ENCODE peak calls at places on chromosome 13, in six cellular contexts. H, T, L, X, Q and K are unnamed samples.

GRCh38 chr13:30607908-30608307 is 9.8 kb upstream of the USPL1 start:
- DNase-seq in L (no peak), H (no peak), T (no peak), X (no peak), Q (peak), K (no peak)

GRCh38 chr13:59099182-59099950 is 1064.4 kb downstream of the DIAPH3 start:
- DNase-seq in L (peak), H (no peak), T (no peak), Q (no peak), X (peak), K (peak)

GRCh38 chr13:111556496-111556895 is 236.1 kb downstream of the TEX29 start:
- DNase-seq in L (no peak), Q (no peak), H (no peak), T (no peak), X (no peak), K (no peak)

GRCh38 chr13:35598233-35598632 is 121.7 kb upstream of the MAB21L1 start:
- DNase-seq in T (no peak), H (no peak), L (no peak), X (no peak), Q (no peak), K (no peak)

GRCh38 chr13:43227721-43228120 is 204.3 kb downstream of the DNAJC15 start:
- DNase-seq in Q (no peak), H (no peak), X (peak), T (no peak), L (peak), K (no peak)

GRCh38 chr13:111183959-111184684 is 69.0 kb downstream of the ARHGEF7 start:
- DNase-seq in L (no peak), H (no peak), Q (no peak), X (no peak), T (no peak), K (no peak)

GRCh38 chr13:89951341-89951740 is 1396.1 kb upstream of the MIR17HG start:
- DNase-seq in T (no peak), L (no peak), Q (no peak), X (no peak), H (no peak), K (no peak)

GRCh38 chr13:57672168-57672567 is 40.6 kb downstream of the PCDH17 start:
- DNase-seq in T (no peak), H (no peak), L (no peak), Q (no peak), X (no peak), K (no peak)

GRCh38 chr13:73715114-73715909 is 418.9 kb downstream of the KLF12 start:
- DNase-seq in Q (no peak), T (no peak), L (no peak), H (no peak), X (no peak), K (no peak)

GRCh38 chr13:29664591-29664990 is 69.1 kb upstream of the SLC7A1 start:
- DNase-seq in L (no peak), X (no peak), T (no peak), H (no peak), Q (no peak), K (no peak)

GRCh38 chr13:94239135-94239534 is 240.3 kb downstream of the DCT start:
- DNase-seq in L (peak), X (peak), H (no peak), Q (no peak), T (no peak), K (no peak)

GRCh38 chr13:106155411-106155810 is 380.1 kb downstream of the EFNB2 start:
- DNase-seq in X (peak), Q (no peak), T (no peak), L (peak), H (no peak), K (no peak)

GRCh38 chr13:31124225-31124624 is 37.5 kb downstream of the HSPH1 start:
- DNase-seq in L (no peak), T (no peak), H (no peak), X (no peak), Q (no peak), K (no peak)

GRCh38 chr13:113562866-113563265 is 21.7 kb upstream of the TFDP1 start:
- DNase-seq in H (no peak), Q (no peak), L (no peak), X (no peak), T (no peak), K (no peak)

GRCh38 chr13:42075517-42075916 is 27.1 kb downstream of the DGKH start:
- DNase-seq in X (no peak), Q (no peak), H (no peak), T (no peak), L (no peak), K (no peak)

GRCh38 chr13:84430441-84430840 is 548.2 kb upstream of the SLITRK1 start:
- DNase-seq in L (peak), X (peak), Q (no peak), T (no peak), H (no peak), K (no peak)

GRCh38 chr13:38417727-38418126 is 68.1 kb downstream of the UFM1 start:
- DNase-seq in X (peak), H (peak), Q (no peak), L (no peak), T (peak), K (no peak)

GRCh38 chr13:93180376-93180966 is 46.1 kb upstream of the GPC6 start:
- DNase-seq in Q (no peak), L (peak), X (peak), H (no peak), T (no peak), K (no peak)

GRCh38 chr13:50323440-50324070 is 308.3 kb downstream of the KCNRG start:
- DNase-seq in L (peak), X (peak), T (no peak), H (no peak), Q (peak), K (no peak)

GRCh38 chr13:112888238-112889111 is 80.5 kb upstream of the MCF2L start:
- DNase-seq in L (no peak), Q (no peak), T (no peak), X (no peak), H (no peak), K (no peak)

GRCh38 chr13:31997641-31998040 is 33.9 kb upstream of the FRY start:
- DNase-seq in L (no peak), Q (no peak), X (no peak), T (no peak), H (no peak), K (no peak)

GRCh38 chr13:110319774-110320509 is 12.9 kb downstream of the COL4A2 start:
- DNase-seq in X (peak), Q (no peak), H (peak), L (peak), T (no peak), K (no peak)

GRCh38 chr13:19782049-19782726 is 557 bp downstream of the PSPC1 start:
- DNase-seq in X (peak), L (peak), H (no peak), Q (peak), T (peak), K (peak)

DNA sequence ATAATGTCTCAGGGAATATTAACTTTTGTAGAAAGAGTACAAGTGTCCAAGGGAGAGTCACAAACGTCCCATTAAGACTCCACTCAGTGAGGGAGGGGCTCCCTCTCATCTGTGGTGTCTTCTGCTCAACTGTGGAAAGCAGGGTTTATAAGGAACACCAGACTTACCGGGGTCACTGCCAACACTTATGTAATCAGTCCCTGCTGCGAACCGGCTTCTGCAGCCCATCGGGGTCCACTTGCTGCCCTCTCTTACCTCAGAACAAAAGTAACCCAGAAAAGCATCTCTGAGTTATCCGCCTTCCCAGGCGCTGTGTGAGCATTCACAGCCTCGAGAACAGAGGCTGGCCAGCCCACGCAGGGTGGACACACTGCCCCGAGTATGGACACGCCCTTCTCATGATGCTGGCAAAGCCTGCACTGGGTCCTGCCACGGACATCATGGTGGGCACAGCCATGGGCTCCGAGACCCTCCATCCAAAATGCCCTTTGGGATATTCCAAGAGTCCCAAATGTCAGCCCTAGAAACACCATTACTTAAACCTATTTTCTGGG is 64.1 kb downstream of the STK24 start:
- DNase-seq in Q (no peak), L (no peak), X (no peak), H (peak), T (no peak), K (no peak)
- H3K14ac ChIP-seq in Q (no peak), L (no peak), X (no peak), H (no peak), T (no peak), K (no peak)

GRCh38 chr13:27929868-27930267 is 10.1 kb downstream of the PDX1 start:
- DNase-seq in H (no peak), Q (no peak), T (no peak), X (no peak), L (no peak), K (no peak)
- H3K14ac ChIP-seq in H (no peak), Q (no peak), T (no peak), X (no peak), L (no peak), K (no peak)

GRCh38 chr13:40024578-40024952 is 369.1 kb downstream of the COG6 start:
- DNase-seq in L (no peak), Q (no peak), T (no peak), H (no peak), X (no peak), K (no peak)
- H3K14ac ChIP-seq in L (no peak), Q (no peak), T (no peak), H (no peak), X (no peak), K (no peak)

GRCh38 chr13:85469320-85469719 is 329.9 kb downstream of the SLITRK6 start:
- DNase-seq in H (no peak), Q (no peak), L (no peak), T (no peak), X (no peak), K (no peak)

GRCh38 chr13:85473144-85473543 is 326.1 kb downstream of the SLITRK6 start:
- DNase-seq in Q (no peak), T (no peak), X (no peak), H (no peak), L (no peak), K (no peak)
- H3K14ac ChIP-seq in Q (no peak), T (no peak), X (no peak), H (no peak), L (no peak), K (no peak)

GRCh38 chr13:28031220-28031903 is 42.9 kb upstream of the URAD start:
- DNase-seq in L (no peak), X (no peak), H (no peak), T (no peak), Q (no peak), K (no peak)
- H3K14ac ChIP-seq in L (no peak), X (no peak), H (no peak), T (no peak), Q (no peak), K (no peak)